ENCODE peak calls at places on chromosomes 12 and 14, in four cellular contexts. O is HepG2, T is K562, M is GM12878. R is an unnamed sample.
A peak's percentile ranks its signal among the peaks of the same experiment; 100 is the strongest.

GRCh38 chr14:103033744-103034143 is 23.6 kb downstream of the CDC42BPB start:
- DNase-seq in O (no peak), T (no peak), M (no peak), R (no peak)

GRCh38 chr12:47986832-47987231 is 17.4 kb downstream of the COL2A1 start:
- DNase-seq in O (no peak), T (no peak), M (no peak), R (no peak)

GRCh38 chr12:131894981-131895639 is 688 bp downstream of the ULK1 start:
- DNase-seq in O (no peak), T (no peak), M (no peak), R (no peak)

GRCh38 chr12:76264617-76265016 is 83.6 kb downstream of the BBS10 start:
- DNase-seq in O (no peak), T (no peak), M (no peak), R (no peak)

GRCh38 chr14:103854822-103855733 is 7.7 kb upstream of the PPP1R13B start:
- DNase-seq in O (peak; percentile 55), T (peak; percentile 12), M (no peak), R (peak; percentile 75)

GRCh38 chr12:123142518-123142840 is 8.4 kb downstream of the PITPNM2 start:
- DNase-seq in O (no peak), T (no peak), M (no peak), R (no peak)

GRCh38 chr12:62290804-62291203 is 30.6 kb downstream of the USP15 start:
- DNase-seq in O (no peak), T (no peak), M (no peak), R (no peak)

GRCh38 chr14:26960049-26960688 is 362.3 kb upstream of the NOVA1 start:
- DNase-seq in O (no peak), T (no peak), M (no peak), R (no peak)

GRCh38 chr14:65243766-65244442 is 141.6 kb upstream of the MAX start:
- DNase-seq in O (peak; percentile 78), T (peak; percentile 61), M (no peak), R (no peak)

GRCh38 chr12:52903855-52904508 is 894 bp downstream of the KRT8 start:
- DNase-seq in O (peak; percentile 87), T (peak; percentile 91), M (peak; percentile 30), R (peak; percentile 67)

GRCh38 chr12:115461401-115461800 is 777.4 kb upstream of the TBX3 start:
- DNase-seq in O (no peak), T (no peak), M (no peak), R (no peak)

GRCh38 chr12:131766382-131767107 is 55.7 kb downstream of the SFSWAP start:
- DNase-seq in O (no peak), T (no peak), M (no peak), R (no peak)

GRCh38 chr14:64654072-64654899 is 49.9 kb upstream of the PLEKHG3 start:
- DNase-seq in O (peak; percentile 60), T (no peak), M (peak; percentile 27), R (no peak)

GRCh38 chr12:75505706-75506312 is 5.6 kb downstream of the KRR1 start:
- DNase-seq in O (peak; percentile 9), T (peak; percentile 12), M (no peak), R (no peak)

GRCh38 chr12:14416658-14417057 is 51.2 kb downstream of the ATF7IP start:
- DNase-seq in O (peak; percentile 33), T (no peak), M (no peak), R (no peak)

GRCh38 chr12:131444220-131445164 is 266.4 kb upstream of the SFSWAP start:
- DNase-seq in O (no peak), T (no peak), M (no peak), R (no peak)

GRCh38 chr12:104485651-104486341 is 29.0 kb downstream of the CHST11 start:
- DNase-seq in O (no peak), T (peak; percentile 73), M (no peak), R (no peak)

GRCh38 chr14:49950275-49951250 is 57.7 kb downstream of the ARF6 start:
- DNase-seq in O (no peak), T (no peak), M (no peak), R (no peak)

GRCh38 chr14:88005978-88006851 is 1.3 kb downstream of the GPR65 start:
- DNase-seq in O (no peak), T (no peak), M (peak; percentile 77), R (no peak)

GRCh38 chr12:45312012-45312411 is 96.1 kb downstream of the ANO6 start:
- DNase-seq in O (no peak), T (no peak), M (no peak), R (no peak)

GRCh38 chr12:42823679-42824078 is 234.1 kb upstream of the PRICKLE1 start:
- DNase-seq in O (no peak), T (no peak), M (no peak), R (no peak)

GRCh38 chr12:130335517-130336392 is 1.9 kb upstream of the PIWIL1 start:
- DNase-seq in O (peak; percentile 52), T (peak; percentile 71), M (peak; percentile 3), R (no peak)

GRCh38 chr14:33363687-33364086 is 425.0 kb downstream of the NPAS3 start:
- DNase-seq in O (no peak), T (no peak), M (no peak), R (no peak)
- TF ChIP-seq NR2C2 in O (no peak), T (no peak), M (no peak), R (no peak)

GRCh38 chr14:23077962-23078361 is 17.0 kb downstream of the ACIN1 start:
- DNase-seq in O (no peak), T (no peak), M (no peak), R (no peak)

GRCh38 chr14:23076785-23077408 is 18.0 kb downstream of the ACIN1 start:
- DNase-seq in O (peak; percentile 68), T (peak; percentile 59), M (no peak), R (no peak)

GRCh38 chr14:23079716-23080115 is 15.2 kb downstream of the ACIN1 start:
- DNase-seq in O (no peak), T (no peak), M (no peak), R (no peak)

GRCh38 chr14:23080474-23080873 is 14.5 kb downstream of the ACIN1 start:
- DNase-seq in O (no peak), T (no peak), M (no peak), R (no peak)

GRCh38 chr14:23078692-23079116 is 16.2 kb downstream of the ACIN1 start:
- DNase-seq in O (peak; percentile 76), T (peak; percentile 90), M (no peak), R (no peak)
- TF ChIP-seq SP1 in O (no peak), T (no peak), M (no peak), R (no peak)

GRCh38 chr14:61177279-61178225 is 103.6 kb downstream of the TMEM30B start:
- DNase-seq in O (no peak), T (no peak), M (no peak), R (peak; percentile 20)
- TF ChIP-seq CREM in O (no peak), T (no peak), M (no peak), R (no peak)

GRCh38 chr12:109464642-109465351 is 12.3 kb downstream of the KCTD10 start:
- DNase-seq in O (no peak), T (no peak), M (no peak), R (no peak)
- TF ChIP-seq NR2C2 in O (no peak), T (no peak), M (no peak), R (no peak)

GRCh38 chr12:54977155-54977554 is 7.4 kb downstream of the TESPA1 start:
- DNase-seq in O (no peak), T (no peak), M (no peak), R (no peak)
- TF ChIP-seq SP1 in O (no peak), T (no peak), M (no peak), R (no peak)

GRCh38 chr12:25524381-25524780 is 28.7 kb downstream of the LMNTD1 start:
- DNase-seq in O (no peak), T (no peak), M (no peak), R (no peak)

GRCh38 chr12:25521625-25522256 is 31.3 kb downstream of the LMNTD1 start:
- DNase-seq in O (peak; percentile 42), T (no peak), M (no peak), R (no peak)

GRCh38 chr12:25518512-25518911 is 34.6 kb downstream of the LMNTD1 start:
- DNase-seq in O (no peak), T (no peak), M (peak; percentile 7), R (no peak)
- TF ChIP-seq CREM in O (no peak), T (no peak), M (no peak), R (no peak)